ENCODE peak calls at places on chromosomes 3 and 15, in nine cellular contexts. One of them, this sample, is unnamed.

GRCh38 chr3:152302521-152303021 is 33.8 kb downstream of the MBNL1 start:
- DNase-seq in colonic mucosa: no peak
- DNase-seq in endothelial cell of umbilical vein: peak; percentile 24
- DNase-seq in heart right ventricle: peak; percentile 30
- DNase-seq in naive thymus-derived CD4-positive, alpha-beta T cell: no peak
- DNase-seq in tibial nerve: no peak
- DNase-seq in heart left ventricle: peak; percentile 72
- DNase-seq in IMR-90: peak; percentile 90
- DNase-seq in NT2/D1: no peak
- DNase-seq in this sample: peak; percentile 66

GRCh38 chr3:18556503-18556902 is 131.4 kb upstream of the SATB1 start:
- DNase-seq in colonic mucosa: no peak
- DNase-seq in endothelial cell of umbilical vein: no peak
- DNase-seq in heart right ventricle: no peak
- DNase-seq in naive thymus-derived CD4-positive, alpha-beta T cell: peak; percentile 34
- DNase-seq in tibial nerve: no peak
- DNase-seq in heart left ventricle: no peak
- DNase-seq in IMR-90: no peak
- DNase-seq in NT2/D1: no peak
- DNase-seq in this sample: no peak

GRCh38 chr3:64381369-64381768 is 156.1 kb upstream of the PRICKLE2 start:
- DNase-seq in colonic mucosa: no peak
- DNase-seq in endothelial cell of umbilical vein: no peak
- DNase-seq in heart right ventricle: no peak
- DNase-seq in naive thymus-derived CD4-positive, alpha-beta T cell: no peak
- DNase-seq in tibial nerve: no peak
- DNase-seq in heart left ventricle: no peak
- DNase-seq in IMR-90: no peak
- DNase-seq in NT2/D1: no peak
- DNase-seq in this sample: no peak

GRCh38 chr3:47370887-47371697 is 9.7 kb upstream of the PTPN23 start:
- DNase-seq in colonic mucosa: peak; percentile 27
- DNase-seq in endothelial cell of umbilical vein: no peak
- DNase-seq in heart right ventricle: peak; percentile 31
- DNase-seq in naive thymus-derived CD4-positive, alpha-beta T cell: no peak
- DNase-seq in tibial nerve: no peak
- DNase-seq in heart left ventricle: no peak
- DNase-seq in IMR-90: no peak
- DNase-seq in NT2/D1: no peak
- DNase-seq in this sample: no peak

GRCh38 chr15:78977591-78978347 is 32.9 kb upstream of the CTSH start:
- DNase-seq in colonic mucosa: no peak
- DNase-seq in endothelial cell of umbilical vein: no peak
- DNase-seq in heart right ventricle: no peak
- DNase-seq in naive thymus-derived CD4-positive, alpha-beta T cell: no peak
- DNase-seq in tibial nerve: no peak
- DNase-seq in heart left ventricle: no peak
- DNase-seq in IMR-90: no peak
- DNase-seq in NT2/D1: no peak
- DNase-seq in this sample: no peak

GRCh38 chr3:194009892-194010533 is 125.9 kb upstream of the HES1 start:
- DNase-seq in colonic mucosa: no peak
- DNase-seq in endothelial cell of umbilical vein: no peak
- DNase-seq in heart right ventricle: no peak
- DNase-seq in naive thymus-derived CD4-positive, alpha-beta T cell: no peak
- DNase-seq in tibial nerve: no peak
- DNase-seq in heart left ventricle: no peak
- DNase-seq in IMR-90: no peak
- DNase-seq in NT2/D1: no peak
- DNase-seq in this sample: no peak

GRCh38 chr15:50506121-50506520 is 40.3 kb downstream of the USP50 start:
- DNase-seq in colonic mucosa: no peak
- DNase-seq in endothelial cell of umbilical vein: no peak
- DNase-seq in heart right ventricle: no peak
- DNase-seq in naive thymus-derived CD4-positive, alpha-beta T cell: no peak
- DNase-seq in tibial nerve: no peak
- DNase-seq in heart left ventricle: no peak
- DNase-seq in IMR-90: no peak
- DNase-seq in NT2/D1: peak; percentile 3
- DNase-seq in this sample: no peak

GRCh38 chr15:100060276-100060926 is 281.4 kb downstream of the ADAMTS17 start:
- DNase-seq in colonic mucosa: no peak
- DNase-seq in endothelial cell of umbilical vein: peak; percentile 9
- DNase-seq in heart right ventricle: no peak
- DNase-seq in naive thymus-derived CD4-positive, alpha-beta T cell: no peak
- DNase-seq in tibial nerve: peak; percentile 21
- DNase-seq in heart left ventricle: peak; percentile 47
- DNase-seq in IMR-90: peak; percentile 37
- DNase-seq in NT2/D1: no peak
- DNase-seq in this sample: no peak

GRCh38 chr3:182364323-182364722 is 429.0 kb upstream of the ATP11B start:
- DNase-seq in colonic mucosa: no peak
- DNase-seq in endothelial cell of umbilical vein: no peak
- DNase-seq in heart right ventricle: no peak
- DNase-seq in naive thymus-derived CD4-positive, alpha-beta T cell: no peak
- DNase-seq in tibial nerve: peak; percentile 6
- DNase-seq in heart left ventricle: no peak
- DNase-seq in IMR-90: no peak
- DNase-seq in NT2/D1: no peak
- DNase-seq in this sample: no peak

GRCh38 chr3:46861996-46862688 is 1.1 kb downstream of the MYL3 start:
- DNase-seq in colonic mucosa: no peak
- DNase-seq in endothelial cell of umbilical vein: no peak
- DNase-seq in heart right ventricle: peak; percentile 17
- DNase-seq in naive thymus-derived CD4-positive, alpha-beta T cell: no peak
- DNase-seq in tibial nerve: no peak
- DNase-seq in heart left ventricle: peak; percentile 16
- DNase-seq in IMR-90: no peak
- DNase-seq in NT2/D1: no peak
- DNase-seq in this sample: peak; percentile 47

DNA sequence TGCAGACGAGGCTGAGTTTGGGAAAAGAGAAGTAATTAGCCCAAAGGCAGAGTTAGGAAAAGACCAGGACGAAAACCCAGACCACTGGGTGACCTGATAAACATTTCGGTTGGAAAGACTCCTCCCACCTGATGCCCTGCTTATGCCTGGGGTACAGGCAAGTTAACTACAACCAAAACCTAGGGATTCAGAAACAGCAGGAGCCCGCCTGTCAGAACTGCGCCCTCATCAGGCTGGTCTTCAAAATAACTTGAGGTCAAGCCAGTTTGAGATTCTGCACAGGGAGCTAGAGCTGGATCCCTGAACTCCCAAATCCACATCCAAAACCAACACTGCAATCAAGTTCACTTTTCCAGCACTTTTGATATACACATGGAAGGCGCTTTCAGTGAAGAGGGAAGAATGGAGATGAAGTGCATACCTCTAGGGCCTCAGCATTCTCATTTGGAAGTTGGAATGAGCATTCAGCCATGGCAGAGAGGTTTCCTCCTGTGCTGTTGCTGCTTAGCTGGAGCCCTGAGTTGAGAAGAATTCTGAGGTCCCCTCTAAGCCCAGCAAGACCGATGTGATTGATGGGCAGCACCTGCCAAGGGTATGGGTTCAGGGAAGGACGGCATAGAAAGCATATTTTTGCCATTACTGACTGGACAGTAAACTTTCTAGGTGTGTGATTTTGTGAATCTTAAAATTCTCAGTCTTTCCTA is 11.6 kb downstream of the TSEN2 start:
- DNase-seq in colonic mucosa: no peak
- DNase-seq in endothelial cell of umbilical vein: no peak
- DNase-seq in heart right ventricle: no peak
- DNase-seq in naive thymus-derived CD4-positive, alpha-beta T cell: no peak
- DNase-seq in tibial nerve: no peak
- DNase-seq in heart left ventricle: no peak
- DNase-seq in IMR-90: no peak
- DNase-seq in NT2/D1: no peak
- DNase-seq in this sample: no peak
- H3K36me3 ChIP-seq in colonic mucosa: peaks cover 8% of the 10 kb centered on the region
- H3K36me3 ChIP-seq in endothelial cell of umbilical vein: no peaks in the 10 kb centered on the region
- H3K36me3 ChIP-seq in heart right ventricle: peaks cover 99% of the 10 kb centered on the region
- H3K36me3 ChIP-seq in naive thymus-derived CD4-positive, alpha-beta T cell: peaks cover 66% of the 10 kb centered on the region
- H3K36me3 ChIP-seq in tibial nerve: no peaks in the 10 kb centered on the region
- H3K36me3 ChIP-seq in heart left ventricle: peaks cover 95% of the 10 kb centered on the region
- H3K36me3 ChIP-seq in IMR-90: peaks cover 17% of the 10 kb centered on the region
- H3K36me3 ChIP-seq in NT2/D1: peaks cover 82% of the 10 kb centered on the region
- H3K36me3 ChIP-seq in this sample: peaks cover 91% of the 10 kb centered on the region

GRCh38 chr15:92979011-92979701 is 79.0 kb downstream of the CHD2 start:
- DNase-seq in colonic mucosa: no peak
- DNase-seq in endothelial cell of umbilical vein: no peak
- DNase-seq in heart right ventricle: no peak
- DNase-seq in naive thymus-derived CD4-positive, alpha-beta T cell: no peak
- DNase-seq in tibial nerve: no peak
- DNase-seq in heart left ventricle: no peak
- DNase-seq in IMR-90: peak; percentile 24
- DNase-seq in NT2/D1: no peak
- DNase-seq in this sample: no peak

GRCh38 chr15:92984161-92984560 is 84.0 kb downstream of the CHD2 start:
- DNase-seq in colonic mucosa: no peak
- DNase-seq in endothelial cell of umbilical vein: no peak
- DNase-seq in heart right ventricle: no peak
- DNase-seq in naive thymus-derived CD4-positive, alpha-beta T cell: no peak
- DNase-seq in tibial nerve: no peak
- DNase-seq in heart left ventricle: no peak
- DNase-seq in IMR-90: no peak
- DNase-seq in NT2/D1: no peak
- DNase-seq in this sample: no peak

DNA sequence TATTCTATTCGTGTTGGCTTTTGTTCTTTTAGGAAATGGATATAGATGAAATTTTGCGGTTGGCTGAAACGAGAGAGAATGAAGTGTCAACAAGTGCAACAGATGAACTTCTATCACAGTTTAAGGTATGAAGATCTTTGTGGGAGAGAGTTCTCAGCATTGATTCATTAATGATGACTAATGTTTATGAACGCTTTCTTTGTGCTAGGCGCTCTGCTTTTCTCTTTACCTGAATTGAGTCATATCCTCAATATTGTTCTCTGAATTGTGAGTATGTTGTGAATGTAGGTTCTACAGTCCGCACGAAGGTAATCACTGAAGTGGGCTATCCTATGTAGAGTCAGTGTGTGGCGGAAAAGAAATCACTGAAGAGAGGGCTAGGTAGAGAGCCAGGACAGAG is 81.2 kb downstream of the CHD2 start:
- DNase-seq in colonic mucosa: no peak
- DNase-seq in endothelial cell of umbilical vein: peak; percentile 36
- DNase-seq in heart right ventricle: no peak
- DNase-seq in naive thymus-derived CD4-positive, alpha-beta T cell: no peak
- DNase-seq in tibial nerve: no peak
- DNase-seq in heart left ventricle: no peak
- DNase-seq in IMR-90: no peak
- DNase-seq in NT2/D1: no peak
- DNase-seq in this sample: no peak
- H3K36me3 ChIP-seq in colonic mucosa: peaks cover 50% of the 10 kb centered on the region
- H3K36me3 ChIP-seq in endothelial cell of umbilical vein: peaks cover 54% of the 10 kb centered on the region
- H3K36me3 ChIP-seq in heart right ventricle: peaks cover 99% of the 10 kb centered on the region
- H3K36me3 ChIP-seq in naive thymus-derived CD4-positive, alpha-beta T cell: peaks cover 89% of the 10 kb centered on the region
- H3K36me3 ChIP-seq in tibial nerve: peaks cover 14% of the 10 kb centered on the region
- H3K36me3 ChIP-seq in heart left ventricle: peaks cover 100% of the 10 kb centered on the region
- H3K36me3 ChIP-seq in IMR-90: peaks cover 67% of the 10 kb centered on the region
- H3K36me3 ChIP-seq in NT2/D1: peaks cover 95% of the 10 kb centered on the region
- H3K36me3 ChIP-seq in this sample: peaks cover 96% of the 10 kb centered on the region

DNA sequence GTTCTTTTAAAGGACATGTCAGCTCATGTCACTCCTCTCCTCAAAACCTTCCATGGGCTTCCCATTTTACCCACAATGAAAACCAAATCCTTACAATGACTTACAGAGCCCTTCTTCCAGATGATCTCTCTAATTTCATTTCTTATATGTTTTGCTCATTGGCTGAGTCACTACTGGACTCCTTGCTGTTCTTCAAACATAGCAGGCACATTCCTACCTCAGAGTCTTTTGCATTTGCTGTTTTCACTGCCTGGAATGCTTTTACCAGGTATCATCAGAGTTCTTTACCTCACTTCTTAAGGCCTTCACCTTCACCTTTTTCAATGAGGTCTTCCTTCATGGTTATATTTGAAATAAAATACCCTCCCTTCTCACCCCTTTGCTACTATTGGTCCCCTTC is 57.3 kb downstream of the NECTIN3 start:
- DNase-seq in colonic mucosa: no peak
- DNase-seq in endothelial cell of umbilical vein: no peak
- DNase-seq in heart right ventricle: no peak
- DNase-seq in naive thymus-derived CD4-positive, alpha-beta T cell: no peak
- DNase-seq in tibial nerve: no peak
- DNase-seq in heart left ventricle: no peak
- DNase-seq in IMR-90: peak; percentile 48
- DNase-seq in NT2/D1: no peak
- DNase-seq in this sample: no peak
- H3K36me3 ChIP-seq in colonic mucosa: no peaks in the 10 kb centered on the region
- H3K36me3 ChIP-seq in endothelial cell of umbilical vein: no peaks in the 10 kb centered on the region
- H3K36me3 ChIP-seq in heart right ventricle: peaks cover 18% of the 10 kb centered on the region
- H3K36me3 ChIP-seq in naive thymus-derived CD4-positive, alpha-beta T cell: no peaks in the 10 kb centered on the region
- H3K36me3 ChIP-seq in tibial nerve: no peaks in the 10 kb centered on the region
- H3K36me3 ChIP-seq in heart left ventricle: no peaks in the 10 kb centered on the region
- H3K36me3 ChIP-seq in IMR-90: peaks cover 15% of the 10 kb centered on the region
- H3K36me3 ChIP-seq in NT2/D1: peaks cover 9% of the 10 kb centered on the region
- H3K36me3 ChIP-seq in this sample: no peaks in the 10 kb centered on the region

GRCh38 chr15:65264877-65265430 is 21.7 kb downstream of the PARP16 start:
- DNase-seq in colonic mucosa: no peak
- DNase-seq in endothelial cell of umbilical vein: no peak
- DNase-seq in heart right ventricle: no peak
- DNase-seq in naive thymus-derived CD4-positive, alpha-beta T cell: no peak
- DNase-seq in tibial nerve: no peak
- DNase-seq in heart left ventricle: no peak
- DNase-seq in IMR-90: peak; percentile 40
- DNase-seq in NT2/D1: no peak
- DNase-seq in this sample: no peak
- H3K36me3 ChIP-seq in colonic mucosa: peaks cover 7% of the 10 kb centered on the region
- H3K36me3 ChIP-seq in endothelial cell of umbilical vein: no peaks in the 10 kb centered on the region
- H3K36me3 ChIP-seq in heart right ventricle: peaks cover 81% of the 10 kb centered on the region
- H3K36me3 ChIP-seq in naive thymus-derived CD4-positive, alpha-beta T cell: peaks cover 60% of the 10 kb centered on the region
- H3K36me3 ChIP-seq in tibial nerve: peaks cover 10% of the 10 kb centered on the region
- H3K36me3 ChIP-seq in heart left ventricle: peaks cover 37% of the 10 kb centered on the region
- H3K36me3 ChIP-seq in IMR-90: peaks cover 13% of the 10 kb centered on the region
- H3K36me3 ChIP-seq in NT2/D1: peaks cover 16% of the 10 kb centered on the region
- H3K36me3 ChIP-seq in this sample: peaks cover 25% of the 10 kb centered on the region

DNA sequence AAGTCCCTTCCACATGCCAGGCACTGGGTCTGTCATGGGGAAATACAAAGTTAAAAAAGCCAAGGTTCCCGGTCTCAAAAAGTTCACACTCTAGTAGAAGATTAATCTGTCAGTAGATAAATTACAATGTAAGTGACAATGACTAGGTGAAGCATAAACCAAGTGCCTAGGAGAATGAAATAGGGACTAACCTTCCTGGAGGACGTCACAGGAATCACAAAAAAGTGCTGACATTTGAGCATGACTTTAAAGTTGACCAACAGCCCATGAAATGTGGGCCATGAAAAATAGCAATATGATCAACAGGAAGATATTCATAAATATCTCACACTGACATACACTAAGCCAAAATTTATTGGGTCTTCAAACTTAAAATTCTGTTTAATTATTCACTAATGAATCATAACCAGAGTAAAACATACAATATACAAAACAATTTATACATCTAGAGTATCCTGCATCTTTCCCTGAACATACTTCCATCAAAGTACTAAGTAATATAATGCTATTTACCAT is 20.0 kb downstream of the COPS2 start:
- DNase-seq in colonic mucosa: no peak
- DNase-seq in endothelial cell of umbilical vein: no peak
- DNase-seq in heart right ventricle: no peak
- DNase-seq in naive thymus-derived CD4-positive, alpha-beta T cell: no peak
- DNase-seq in tibial nerve: no peak
- DNase-seq in heart left ventricle: no peak
- DNase-seq in IMR-90: peak; percentile 6
- DNase-seq in NT2/D1: no peak
- DNase-seq in this sample: no peak
- H3K36me3 ChIP-seq in colonic mucosa: no peaks in the 10 kb centered on the region
- H3K36me3 ChIP-seq in endothelial cell of umbilical vein: peaks cover 16% of the 10 kb centered on the region
- H3K36me3 ChIP-seq in heart right ventricle: peaks cover 100% of the 10 kb centered on the region
- H3K36me3 ChIP-seq in naive thymus-derived CD4-positive, alpha-beta T cell: peaks cover 73% of the 10 kb centered on the region
- H3K36me3 ChIP-seq in tibial nerve: no peaks in the 10 kb centered on the region
- H3K36me3 ChIP-seq in heart left ventricle: peaks cover 100% of the 10 kb centered on the region
- H3K36me3 ChIP-seq in IMR-90: peaks cover 21% of the 10 kb centered on the region
- H3K36me3 ChIP-seq in NT2/D1: peaks cover 82% of the 10 kb centered on the region
- H3K36me3 ChIP-seq in this sample: peaks cover 88% of the 10 kb centered on the region

This sample was measured in tibial artery.